ENCODE peak calls at places on chromosomes 2 and 18, in four cellular contexts. F is Caco-2, R is IMR-90, O is GM13977. Q is an unnamed sample.
A peak's percentile ranks its signal among the peaks of the same experiment; 100 is the strongest.

GRCh38 chr2:194346189-194346588 is 1310.8 kb upstream of the SLC39A10 start:
- DNase-seq in F (no peak), R (no peak), O (no peak), Q (no peak)

GRCh38 chr2:219358170-219359075 is 25.9 kb upstream of the RESP18 start:
- DNase-seq in F (no peak), R (no peak), O (peak; percentile 43), Q (no peak)

GRCh38 chr2:37414470-37414949 is 70.1 kb downstream of the QPCT start:
- DNase-seq in F (no peak), R (peak; percentile 81), O (peak; percentile 75), Q (no peak)

GRCh38 chr2:129891341-129892320 is 87.8 kb upstream of the RAB6C start:
- DNase-seq in F (no peak), R (no peak), O (no peak), Q (no peak)

GRCh38 chr18:9094307-9095226 is 7.9 kb upstream of the NDUFV2 start:
- DNase-seq in F (no peak), R (peak; percentile 94), O (no peak), Q (peak; percentile 45)

GRCh38 chr2:37639631-37640030 is 31.8 kb downstream of the CDC42EP3 start:
- DNase-seq in F (no peak), R (no peak), O (no peak), Q (no peak)

GRCh38 chr2:226118471-226119429 is 680.9 kb downstream of the IRS1 start:
- DNase-seq in F (no peak), R (peak; percentile 91), O (no peak), Q (peak; percentile 73)

GRCh38 chr18:56538756-56539155 is 99.6 kb downstream of the TXNL1 start:
- DNase-seq in F (no peak), R (peak; percentile 60), O (no peak), Q (peak; percentile 45)

GRCh38 chr2:67002618-67003371 is 394.3 kb upstream of the ETAA1 start:
- DNase-seq in F (no peak), R (no peak), O (no peak), Q (no peak)
- TF ChIP-seq CTCF in F (no peak), R (no peak), O (no peak), Q (no peak)

DNA sequence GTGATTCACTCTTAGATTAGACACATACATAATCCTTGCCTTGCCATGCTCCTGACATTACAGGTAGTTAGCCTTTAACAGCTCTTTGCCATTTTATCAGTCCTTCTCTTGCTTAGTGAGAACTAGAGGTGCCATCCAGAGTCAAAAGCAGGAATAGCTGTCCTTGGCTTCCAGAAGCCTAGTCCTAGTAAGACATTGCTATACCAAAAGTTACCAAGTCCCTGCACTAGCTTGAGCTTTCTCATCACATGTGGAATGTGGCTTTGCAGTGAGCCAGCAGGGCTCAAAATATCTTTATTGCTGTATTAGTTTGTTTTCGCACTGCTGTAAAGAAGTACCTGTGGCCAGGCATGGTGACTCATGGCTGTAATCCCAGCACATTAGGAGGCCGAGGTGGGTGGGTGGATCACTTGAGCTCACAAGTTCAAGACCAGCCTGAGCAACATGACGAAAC is 104.7 kb upstream of the NOSTRIN start:
- DNase-seq in F (peak; percentile 48), R (peak; percentile 30), O (no peak), Q (peak; percentile 31)
- TF ChIP-seq CTCF in F (no peak), R (no peak), O (no peak), Q (peak; percentile 12)

DNA sequence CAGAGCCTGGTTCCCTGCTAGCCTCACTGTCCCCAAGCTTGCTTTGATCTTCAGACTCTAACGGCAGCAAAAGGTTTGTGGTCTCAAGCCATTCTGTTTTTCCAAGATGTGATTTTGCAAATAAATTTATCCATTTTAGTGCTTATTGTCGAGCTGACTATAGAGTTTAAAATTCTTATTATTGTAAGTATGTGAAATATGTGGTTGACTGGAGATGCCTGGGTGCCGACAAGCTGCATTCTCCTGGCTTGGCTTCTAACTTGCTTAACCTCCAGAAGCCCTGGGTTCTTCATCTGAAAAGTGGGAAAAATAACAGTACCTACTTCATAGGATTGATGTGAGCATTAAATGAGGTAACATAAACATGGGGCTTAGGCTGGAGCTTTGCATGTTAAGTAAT is 9.9 kb upstream of the EDAR start:
- DNase-seq in F (no peak), R (peak; percentile 19), O (no peak), Q (peak; percentile 17)
- TF ChIP-seq CTCF in F (no peak), R (no peak), O (no peak), Q (no peak)

GRCh38 chr2:191540681-191541080 is 137.3 kb upstream of the NABP1 start:
- DNase-seq in F (no peak), R (no peak), O (no peak), Q (no peak)

GRCh38 chr2:191538334-191538910 is 139.5 kb upstream of the NABP1 start:
- DNase-seq in F (no peak), R (no peak), O (no peak), Q (no peak)

GRCh38 chr2:191544511-191545062 is 133.3 kb upstream of the NABP1 start:
- DNase-seq in F (no peak), R (no peak), O (no peak), Q (no peak)

GRCh38 chr2:191533693-191534175 is 144.2 kb upstream of the NABP1 start:
- DNase-seq in F (no peak), R (no peak), O (no peak), Q (no peak)

GRCh38 chr2:191539068-191539467 is 138.9 kb upstream of the NABP1 start:
- DNase-seq in F (no peak), R (peak; percentile 40), O (no peak), Q (no peak)
- TF ChIP-seq CTCF in F (peak; percentile 62), R (peak; percentile 65), O (peak; percentile 39), Q (peak; percentile 51)

GRCh38 chr2:82834893-82835292 is 1624.2 kb downstream of the SUCLG1 start:
- DNase-seq in F (no peak), R (no peak), O (no peak), Q (no peak)
- TF ChIP-seq CTCF in F (no peak), R (no peak), O (no peak), Q (no peak)

GRCh38 chr2:56077352-56077915 is 106.4 kb upstream of the CCDC85A start:
- DNase-seq in F (peak; percentile 55), R (peak; percentile 7), O (peak; percentile 8), Q (no peak)
- TF ChIP-seq CTCF in F (peak; percentile 81), R (peak; percentile 34), O (peak; percentile 37), Q (peak; percentile 42)

DNA sequence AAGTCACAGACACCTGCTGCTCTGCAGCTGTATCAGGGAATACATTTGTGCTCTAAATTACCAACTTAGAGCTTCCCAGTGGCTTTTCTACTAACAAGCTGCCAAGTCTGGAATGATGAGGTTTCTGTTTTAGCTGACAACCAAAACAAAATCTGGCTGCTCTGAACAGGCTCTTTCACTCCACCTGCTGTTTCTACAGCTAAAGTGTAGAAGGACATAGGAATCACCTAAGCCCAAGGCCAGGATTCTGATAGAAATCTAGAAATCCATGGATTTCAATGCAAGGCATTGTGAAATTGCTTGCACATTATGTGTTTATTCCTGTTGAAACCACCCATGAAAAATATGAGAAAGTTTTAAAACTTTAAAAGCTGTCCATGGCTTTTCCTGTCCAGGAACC is 201.2 kb downstream of the SUCLG1 start:
- DNase-seq in F (no peak), R (no peak), O (no peak), Q (no peak)
- TF ChIP-seq CTCF in F (peak; percentile 53), R (no peak), O (peak; percentile 7), Q (no peak)

GRCh38 chr2:234198976-234199375 is 148.5 kb downstream of the SPP2 start:
- DNase-seq in F (no peak), R (peak; percentile 22), O (no peak), Q (no peak)

GRCh38 chr2:234189786-234190185 is 139.3 kb downstream of the SPP2 start:
- DNase-seq in F (no peak), R (no peak), O (no peak), Q (no peak)

GRCh38 chr2:234193977-234194563 is 143.6 kb downstream of the SPP2 start:
- DNase-seq in F (no peak), R (no peak), O (no peak), Q (no peak)

GRCh38 chr2:234191819-234192407 is 141.4 kb downstream of the SPP2 start:
- DNase-seq in F (no peak), R (peak; percentile 6), O (no peak), Q (no peak)

GRCh38 chr2:234195516-234195915 is 145.0 kb downstream of the SPP2 start:
- DNase-seq in F (no peak), R (no peak), O (no peak), Q (no peak)
- TF ChIP-seq CTCF in F (no peak), R (no peak), O (no peak), Q (no peak)